ENCODE peak calls at places on chromosomes 12 and 14, in seven cellular contexts. J is activated T-helper 1 cell treated with anti-CD3 and anti-CD28 coated beads, Interleukin-12 subunit alpha, Interleukin-12 subunit beta, Interleukin-2, Interleukin-4 antibody, amounts not matched to agents 30 ng/mL and 10 ng/mL and 1 ng/mL, durations not matched to agents 14 hours and 24 hours and 36 hours; O is NCI-H1417; I is A549; C is C1 segment of cervical spinal cord; G is fibroblast of villous mesenchyme; P is cardiac fibroblast. D is an unnamed sample.

GRCh38 chr14:105877645-105878044 is 351.3 kb downstream of the TMEM121 start:
- DNase-seq in G (no peak), P (no peak), C (no peak), O (no peak), I (no peak), J (no peak), D (no peak)

GRCh38 chr12:64785816-64786215 is 26.6 kb upstream of the GNS start:
- DNase-seq in J (no peak), O (no peak), P (no peak), C (no peak), G (no peak), I (no peak), D (no peak)

GRCh38 chr12:56188116-56188785 is 1.0 kb downstream of the SMARCC2 start:
- DNase-seq in O (no peak), C (no peak), G (no peak), P (no peak), I (no peak), J (no peak), D (no peak)

GRCh38 chr14:54083549-54084239 is 127.1 kb upstream of the BMP4 start:
- DNase-seq in P (no peak), J (no peak), C (no peak), I (no peak), O (no peak), G (no peak), D (no peak)

GRCh38 chr14:97757491-97757890 is 960.3 kb downstream of the VRK1 start:
- DNase-seq in C (no peak), G (no peak), O (no peak), P (no peak), J (no peak), I (no peak), D (no peak)

GRCh38 chr12:119661882-119662281 is 6.1 kb upstream of the PRKAB1 start:
- DNase-seq in J (no peak), I (no peak), O (no peak), G (no peak), P (no peak), C (no peak), D (no peak)

GRCh38 chr14:53947452-53948180 is 9.0 kb downstream of the BMP4 start:
- DNase-seq in I (no peak), C (no peak), J (no peak), G (peak; percentile 38), P (no peak), O (no peak), D (no peak)

GRCh38 chr14:69475194-69475818 is 9.2 kb upstream of the PLEKHD1 start:
- DNase-seq in I (peak; percentile 56), G (peak; percentile 7), C (no peak), P (peak; percentile 38), J (no peak), O (no peak), D (no peak)

GRCh38 chr12:46663297-46663696 is 162.5 kb downstream of the SLC38A4 start:
- DNase-seq in P (no peak), C (no peak), O (no peak), J (no peak), I (peak; percentile 22), G (no peak), D (no peak)

GRCh38 chr12:98580695-98581094 is 12.8 kb upstream of the SLC25A3 start:
- DNase-seq in O (no peak), J (no peak), I (no peak), P (no peak), C (no peak), G (no peak), D (no peak)

GRCh38 chr12:130818381-130819247 is 20.4 kb downstream of the STX2 start:
- DNase-seq in J (peak; percentile 72), C (peak; percentile 17), O (peak; percentile 79), G (peak; percentile 19), I (peak; percentile 49), P (peak; percentile 38), D (no peak)

GRCh38 chr12:13976028-13976584 is 5.3 kb downstream of the GRIN2B start:
- DNase-seq in G (no peak), O (no peak), I (no peak), J (no peak), P (no peak), C (no peak), D (no peak)

GRCh38 chr14:68248481-68249255 is 429.1 kb downstream of the RAD51B start:
- DNase-seq in J (no peak), I (peak; percentile 86), G (peak; percentile 83), P (peak; percentile 87), C (no peak), O (peak; percentile 40), D (peak; percentile 59)

GRCh38 chr14:99604766-99605298 is 825 bp upstream of the CCDC85C start:
- DNase-seq in O (no peak), P (peak; percentile 32), I (peak; percentile 48), C (no peak), G (peak; percentile 40), J (peak; percentile 8), D (no peak)

GRCh38 chr12:124395284-124395752 is 100.4 kb downstream of the RFLNA start:
- DNase-seq in I (peak; percentile 78), O (peak; percentile 89), G (no peak), C (no peak), P (peak; percentile 37), J (no peak), D (no peak)

GRCh38 chr12:2642896-2643425 is 151.8 kb upstream of the FKBP4 start:
- DNase-seq in G (no peak), P (no peak), C (no peak), J (no peak), O (no peak), I (no peak), D (no peak)

GRCh38 chr12:124030510-124030909 is 57.5 kb downstream of the ZNF664 start:
- DNase-seq in O (no peak), I (no peak), P (peak; percentile 85), J (no peak), C (no peak), G (peak; percentile 91), D (no peak)

GRCh38 chr12:102107970-102108369 is 11.9 kb downstream of the NUP37 start:
- DNase-seq in P (no peak), O (no peak), I (no peak), G (no peak), J (no peak), C (no peak), D (no peak)

GRCh38 chr12:23204933-23205778 is 580.2 kb downstream of the ETNK1 start:
- DNase-seq in I (peak; percentile 57), O (peak; percentile 15), C (no peak), P (peak; percentile 85), J (no peak), G (peak; percentile 67), D (peak; percentile 19)

GRCh38 chr14:85531594-85532391 is 1.8 kb downstream of the FLRT2 start:
- DNase-seq in I (peak; percentile 79), J (no peak), G (peak; percentile 88), P (peak; percentile 89), O (peak; percentile 83), C (no peak), D (no peak)

GRCh38 chr14:101199028-101199770 is 295.7 kb upstream of the RTL1 start:
- DNase-seq in G (no peak), O (no peak), I (no peak), J (no peak), P (no peak), C (no peak), D (no peak)

GRCh38 chr12:111842556-111843396 is 748 bp downstream of the MAPKAPK5 start:
- DNase-seq in C (no peak), O (no peak), J (no peak), P (peak; percentile 9), I (peak; percentile 20), G (peak; percentile 10), D (no peak)

GRCh38 chr14:68541128-68541896 is 251.6 kb downstream of the ZFP36L1 start:
- DNase-seq in P (no peak), G (no peak), J (no peak), C (no peak), I (no peak), O (no peak), D (no peak)

GRCh38 chr12:123064356-123064755 is 83.9 kb downstream of the ARL6IP4 start:
- DNase-seq in P (no peak), I (no peak), C (peak; percentile 57), O (no peak), J (no peak), G (no peak), D (no peak)

GRCh38 chr14:51094282-51094821 is 553 bp downstream of the TRIM9 start:
- DNase-seq in P (no peak), O (peak; percentile 85), J (no peak), G (no peak), C (peak; percentile 52), I (peak; percentile 46), D (no peak)

GRCh38 chr12:105272814-105273416 is 36.9 kb upstream of the APPL2 start:
- DNase-seq in O (no peak), C (no peak), P (no peak), I (no peak), G (no peak), J (no peak), D (no peak)

GRCh38 chr12:26471560-26471959 is 276.2 kb downstream of the SSPN start:
- DNase-seq in O (no peak), J (no peak), P (peak; percentile 41), I (no peak), G (peak; percentile 25), C (no peak), D (no peak)